ENCODE peak calls at places on chromosomes 5 and 9, in nine cellular contexts. Q is cardiac muscle cell, X is lower lobe of right lung, H is fibroblast of lung, W is Caco-2, Y is left lung, R is pancreas, J is IMR-90, P is WERI-Rb-1. C is an unnamed sample. For H3K27me3, the result is how much of the 10 kb centered on the place peaks cover.

GRCh38 chr9:121692606-121693505 is 41.4 kb downstream of the DAB2IP start:
- DNase-seq in Q (peak), X (no peak), H (no peak), W (peak), Y (peak), R (no peak), J (peak), P (peak), C (no peak)

GRCh38 chr5:59296317-59297264 is 596.9 kb downstream of the PDE4D start:
- DNase-seq in Q (no peak), X (no peak), H (peak), W (no peak), Y (no peak), R (no peak), J (peak), P (no peak), C (no peak)

GRCh38 chr5:122997294-122997693 is 39.2 kb downstream of the PPIC start:
- DNase-seq in Q (no peak), X (no peak), H (no peak), W (no peak), Y (no peak), R (no peak), J (no peak), P (no peak), C (no peak)

GRCh38 chr9:120708526-120709224 is 5.6 kb downstream of the MEGF9 start:
- DNase-seq in Q (no peak), X (no peak), H (peak), W (no peak), Y (no peak), R (no peak), J (peak), P (no peak), C (no peak)

GRCh38 chr5:40958811-40959210 is 49.5 kb downstream of the C7 start:
- DNase-seq in Q (no peak), X (no peak), H (peak), W (no peak), Y (no peak), R (no peak), J (no peak), P (no peak), C (no peak)

GRCh38 chr9:5947912-5948311 is 57.2 kb downstream of the MLANA start:
- DNase-seq in Q (peak), X (no peak), H (no peak), W (no peak), Y (no peak), R (no peak), J (no peak), P (no peak), C (no peak)

GRCh38 chr5:18314192-18314778 is 680.0 kb downstream of the TAF11L14 start:
- DNase-seq in Q (peak), X (no peak), H (peak), W (no peak), Y (no peak), R (no peak), J (peak), P (no peak), C (no peak)

GRCh38 chr9:105976257-105976656 is 281.9 kb downstream of the TMEM38B start:
- DNase-seq in Q (no peak), X (no peak), H (no peak), W (no peak), Y (no peak), R (no peak), J (no peak), P (peak), C (no peak)

GRCh38 chr5:134268919-134269318 is 43.0 kb upstream of the PPP2CA start:
- DNase-seq in Q (no peak), X (no peak), H (no peak), W (no peak), Y (no peak), R (no peak), J (no peak), P (no peak), C (no peak)

GRCh38 chr5:143913008-143913752 is 101.2 kb downstream of the HMHB1 start:
- DNase-seq in Q (no peak), X (no peak), H (peak), W (no peak), Y (no peak), R (no peak), J (peak), P (no peak), C (no peak)

GRCh38 chr5:59266410-59266809 is 627.1 kb downstream of the PDE4D start:
- DNase-seq in Q (no peak), X (no peak), H (no peak), W (peak), Y (no peak), R (no peak), J (no peak), P (no peak), C (no peak)

GRCh38 chr9:101311759-101312420 is 72.9 kb downstream of the BAAT start:
- DNase-seq in Q (peak), X (no peak), H (peak), W (no peak), Y (no peak), R (no peak), J (peak), P (peak), C (peak)

GRCh38 chr5:35316611-35317307 is 86.5 kb upstream of the PRLR start:
- DNase-seq in Q (no peak), X (no peak), H (no peak), W (no peak), Y (no peak), R (no peak), J (no peak), P (no peak), C (no peak)

GRCh38 chr5:61313960-61314681 is 17.9 kb upstream of the ZSWIM6 start:
- DNase-seq in Q (no peak), X (no peak), H (peak), W (no peak), Y (no peak), R (no peak), J (peak), P (no peak), C (peak)

GRCh38 chr9:72954431-72955420 is 1.9 kb upstream of the ALDH1A1 start:
- DNase-seq in Q (no peak), X (no peak), H (peak), W (no peak), Y (peak), R (no peak), J (no peak), P (no peak), C (no peak)

GRCh38 chr5:144004146-144004545 is 166.3 kb downstream of the YIPF5 start:
- DNase-seq in Q (no peak), X (no peak), H (peak), W (no peak), Y (no peak), R (no peak), J (peak), P (no peak), C (no peak)

GRCh38 chr9:116466289-116467012 is 220.7 kb upstream of the TRIM32 start:
- DNase-seq in Q (no peak), X (no peak), H (no peak), W (no peak), Y (no peak), R (peak), J (peak), P (no peak), C (no peak)

GRCh38 chr9:97529363-97530076 is 28.1 kb downstream of the TMOD1 start:
- DNase-seq in Q (peak), X (no peak), H (no peak), W (no peak), Y (no peak), R (no peak), J (peak), P (no peak), C (no peak)

GRCh38 chr9:92146610-92147009 is 31.4 kb upstream of the SPTLC1 start:
- DNase-seq in Q (no peak), X (no peak), H (peak), W (no peak), Y (no peak), R (no peak), J (peak), P (no peak), C (no peak)

GRCh38 chr5:154287136-154287535 is 96.6 kb downstream of the GALNT10 start:
- DNase-seq in Q (peak), X (peak), H (peak), W (peak), Y (no peak), R (peak), J (peak), P (no peak), C (peak)

GRCh38 chr5:28850320-28850921 is 1812.0 kb upstream of the CDH9 start:
- DNase-seq in Q (no peak), X (no peak), H (no peak), W (no peak), Y (no peak), R (no peak), J (no peak), P (no peak), C (no peak)

GRCh38 chr5:180873628-180874520 is 12.8 kb upstream of the ZFP62 start:
- DNase-seq in Q (no peak), X (no peak), H (no peak), W (no peak), Y (no peak), R (peak), J (peak), P (no peak), C (no peak)

GRCh38 chr5:180860273-180860886 is 696 bp downstream of the ZFP62 start:
- DNase-seq in Q (no peak), X (peak), H (peak), W (peak), Y (no peak), R (peak), J (no peak), P (peak), C (no peak)

GRCh38 chr5:152650413-152650812 is 245.3 kb upstream of the NMUR2 start:
- DNase-seq in Q (no peak), X (no peak), H (no peak), W (no peak), Y (no peak), R (no peak), J (no peak), P (no peak), C (no peak)

GRCh38 chr9:19479874-19480273 is 71.1 kb downstream of the ACER2 start:
- DNase-seq in Q (no peak), X (no peak), H (no peak), W (no peak), Y (no peak), R (no peak), J (no peak), P (no peak), C (no peak)

GRCh38 chr5:175887463-175887862 is 16.1 kb downstream of the CPLX2 start:
- DNase-seq in Q (no peak), X (no peak), H (no peak), W (no peak), Y (no peak), R (no peak), J (no peak), P (no peak), C (no peak)

GRCh38 chr9:36690769-36691168 is 118.1 kb downstream of the MELK start:
- DNase-seq in Q (no peak), X (no peak), H (no peak), W (no peak), Y (no peak), R (no peak), J (no peak), P (no peak), C (no peak)

GRCh38 chr9:130659699-130660248 is 4.6 kb upstream of the PRDM12 start:
- DNase-seq in Q (no peak), X (no peak), H (no peak), W (no peak), Y (peak), R (no peak), J (no peak), P (peak), C (no peak)

GRCh38 chr5:179805070-179805528 is 1.6 kb downstream of the MGAT4B start:
- DNase-seq in Q (no peak), X (no peak), H (no peak), W (no peak), Y (no peak), R (peak), J (no peak), P (no peak), C (no peak)

GRCh38 chr5:179802950-179803562 is 3.6 kb downstream of the MGAT4B start:
- DNase-seq in Q (no peak), X (no peak), H (no peak), W (no peak), Y (peak), R (no peak), J (no peak), P (no peak), C (no peak)

GRCh38 chr5:179805529-179806249 is 977 bp downstream of the MGAT4B start:
- DNase-seq in Q (peak), X (peak), H (peak), W (no peak), Y (no peak), R (peak), J (no peak), P (no peak), C (no peak)

GRCh38 chr5:179803651-179804598 is 2.7 kb downstream of the MGAT4B start:
- DNase-seq in Q (no peak), X (peak), H (no peak), W (no peak), Y (peak), R (peak), J (peak), P (no peak), C (no peak)

GRCh38 chr5:179804599-179804947 is 2.1 kb downstream of the MGAT4B start:
- DNase-seq in Q (no peak), X (no peak), H (no peak), W (no peak), Y (no peak), R (no peak), J (no peak), P (no peak), C (no peak)
- H3K4me3 ChIP-seq in Q (no peak), X (no peak), H (peak), W (peak), Y (no peak), R (no peak), J (no peak), P (no peak), C (peak)

GRCh38 chr9:77013186-77013931 is 6.1 kb upstream of the FOXB2 start:
- DNase-seq in Q (no peak), X (no peak), H (no peak), W (no peak), Y (no peak), R (no peak), J (no peak), P (no peak), C (no peak)
- H3K27me3 ChIP-seq in Q (half or more), X (half or more), H (half or more), W (under half), Y (half or more), R (under half), J (half or more), P (half or more), C (half or more)

DNA sequence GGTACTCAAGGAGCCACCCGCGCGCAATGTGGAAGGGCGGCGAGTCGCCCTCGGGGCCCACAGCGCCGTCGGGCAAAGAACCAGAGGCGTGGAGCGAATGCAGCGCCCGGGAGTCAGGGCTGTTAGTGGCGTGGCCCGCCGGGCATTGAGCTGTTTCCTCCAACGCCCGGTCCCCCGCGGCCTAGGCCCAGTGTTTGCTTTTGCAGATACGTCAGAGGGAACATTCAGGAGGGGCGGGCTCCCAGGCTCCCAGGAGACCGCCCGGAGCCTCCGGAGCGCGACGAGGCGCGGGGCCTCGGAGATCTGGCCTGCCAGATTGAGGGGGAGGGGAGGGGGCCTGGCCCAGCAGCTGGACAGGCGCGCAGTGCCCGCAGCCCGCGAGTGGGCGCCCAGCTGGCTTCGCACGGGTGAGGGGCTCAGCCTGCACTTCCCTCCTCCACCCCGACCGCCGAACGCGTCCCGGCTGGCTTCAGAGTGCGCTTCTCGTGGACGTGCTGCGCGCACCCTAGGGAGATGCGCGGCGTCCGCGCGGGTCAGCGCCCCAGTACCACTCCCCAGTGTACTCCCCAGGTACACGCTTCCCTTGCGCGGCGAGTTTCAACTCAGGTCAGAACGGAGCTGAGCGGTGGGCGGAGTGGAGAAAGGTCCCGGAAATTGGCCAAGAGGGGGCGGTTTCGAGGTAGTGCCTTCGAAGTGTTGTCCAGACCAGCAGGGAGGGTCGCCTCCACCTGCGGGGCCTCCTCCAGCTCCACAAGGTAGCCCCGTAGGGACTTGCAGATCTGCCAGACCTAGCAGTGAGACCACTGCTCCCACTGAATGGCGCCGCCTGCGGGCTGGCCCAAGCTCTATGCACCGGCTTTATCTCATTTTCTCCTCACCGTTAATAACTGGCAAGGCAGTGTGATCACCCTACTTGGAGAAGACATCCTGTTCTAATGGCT is 130.4 kb downstream of the TMEM174 start:
- DNase-seq in Q (peak), X (no peak), H (peak), W (no peak), Y (peak), R (no peak), J (no peak), P (peak), C (no peak)
- H3K4me3 ChIP-seq in Q (peak), X (no peak), H (no peak), W (peak), Y (no peak), R (peak), J (no peak), P (peak), C (no peak)

GRCh38 chr5:1010181-1010510 is 1.5 kb downstream of the NKD2 start:
- DNase-seq in Q (no peak), X (peak), H (no peak), W (peak), Y (no peak), R (no peak), J (no peak), P (peak), C (no peak)

GRCh38 chr5:1008451-1009358 is at the start of gene NKD2:
- DNase-seq in Q (peak), X (peak), H (no peak), W (peak), Y (peak), R (peak), J (no peak), P (peak), C (no peak)

GRCh38 chr5:1011226-1011631 is 2.6 kb downstream of the NKD2 start:
- DNase-seq in Q (peak), X (peak), H (no peak), W (peak), Y (peak), R (peak), J (no peak), P (peak), C (no peak)

GRCh38 chr5:1010641-1011046 is 2.0 kb downstream of the NKD2 start:
- DNase-seq in Q (no peak), X (peak), H (no peak), W (peak), Y (peak), R (no peak), J (no peak), P (peak), C (no peak)

DNA sequence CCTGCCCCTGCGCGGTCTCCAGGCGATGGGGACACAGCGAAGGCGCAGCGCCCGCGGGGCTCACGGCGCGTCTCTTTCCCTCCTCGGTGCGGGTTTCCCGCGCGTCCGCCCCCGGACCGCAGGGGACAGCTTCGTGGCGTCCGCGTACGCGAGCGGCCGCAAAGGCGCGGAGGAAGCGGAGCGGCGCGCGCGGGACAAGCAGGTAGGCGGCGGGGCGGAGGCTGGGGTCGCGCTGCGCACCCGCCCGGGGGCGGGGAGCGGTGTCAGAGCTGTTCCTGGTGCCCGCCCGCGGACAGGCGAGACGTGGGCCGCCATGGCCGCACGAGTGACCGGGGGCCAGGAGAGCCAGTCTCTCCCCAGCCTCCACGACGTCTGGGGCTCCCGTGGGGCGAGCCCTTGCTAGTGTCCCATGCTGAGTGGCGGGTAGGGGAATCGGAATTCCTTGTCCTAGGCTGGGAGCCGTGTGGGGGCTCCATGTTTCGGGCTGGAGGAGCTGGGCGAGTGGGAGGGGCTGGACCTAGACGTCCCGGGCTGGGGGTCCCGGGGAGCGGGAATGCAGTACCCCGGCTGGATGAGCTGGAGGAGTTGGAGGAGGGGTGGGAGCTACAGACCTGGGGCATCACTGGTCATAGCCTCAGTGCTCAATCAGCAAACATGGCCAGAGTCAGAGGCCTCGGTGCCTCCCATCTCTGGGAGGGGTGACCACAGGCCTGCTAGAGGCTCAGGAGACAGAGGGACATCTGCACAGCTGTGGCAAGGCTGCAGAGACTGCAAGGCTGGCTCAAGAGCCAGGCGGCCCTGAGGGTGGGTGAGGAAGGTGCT is 968 bp downstream of the NKD2 start:
- DNase-seq in Q (no peak), X (peak), H (no peak), W (peak), Y (peak), R (peak), J (no peak), P (peak), C (no peak)
- H3K27me3 ChIP-seq in Q (half or more), X (half or more), H (under half), W (under half), Y (half or more), R (under half), J (half or more), P (under half), C (under half)

GRCh38 chr9:29397148-29397547 is 1823.9 kb upstream of the C9orf72 start:
- DNase-seq in Q (no peak), X (no peak), H (no peak), W (no peak), Y (no peak), R (no peak), J (no peak), P (no peak), C (no peak)
- H3K4me3 ChIP-seq in Q (no peak), X (no peak), H (no peak), W (no peak), Y (no peak), R (no peak), J (no peak), P (no peak), C (no peak)

DNA sequence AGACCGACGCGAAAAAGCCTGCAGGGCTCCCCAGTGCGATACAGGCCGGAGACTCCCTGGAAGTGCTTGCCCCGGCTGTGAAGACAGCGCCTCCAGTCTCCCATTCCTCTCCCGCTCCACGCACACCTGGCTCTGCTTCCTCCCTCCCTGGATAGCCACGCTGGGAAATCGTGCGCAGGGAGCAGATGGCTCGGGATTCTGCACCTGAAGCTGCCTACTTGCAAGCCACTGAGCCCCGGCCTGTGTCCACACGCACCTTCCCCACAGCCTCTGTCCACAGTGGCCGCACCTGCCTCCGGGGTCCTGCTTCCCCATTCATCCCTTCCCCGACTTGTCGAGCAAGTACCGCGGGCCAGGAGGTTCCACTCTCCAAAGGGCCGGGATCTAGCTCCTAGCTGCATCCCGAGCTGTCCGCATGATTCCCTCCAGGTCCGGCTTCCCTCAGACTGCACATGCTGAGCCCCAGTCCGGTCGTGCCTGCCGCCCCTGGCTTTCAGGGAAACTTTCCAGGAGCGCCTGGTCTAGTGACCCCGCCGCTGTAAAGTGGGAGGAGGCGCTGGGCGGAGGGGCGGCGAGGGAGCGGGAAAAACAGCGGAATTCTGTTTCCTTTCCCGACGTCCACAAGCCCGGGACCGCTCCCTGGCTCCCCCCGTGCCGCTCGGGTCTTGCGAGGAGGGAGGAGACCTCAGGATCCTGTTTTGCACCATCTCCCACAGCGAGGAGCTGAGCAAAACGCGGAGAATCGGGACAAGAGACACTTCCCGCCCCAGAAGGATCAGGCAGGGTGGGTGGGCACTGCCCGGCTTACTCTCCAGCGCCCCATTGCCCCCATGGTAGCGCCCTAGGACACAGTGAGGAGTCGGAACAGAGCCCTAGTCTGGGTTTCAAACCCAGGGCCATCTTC is 2.0 kb downstream of the SEMA6A start:
- DNase-seq in Q (peak), X (peak), H (peak), W (peak), Y (peak), R (peak), J (no peak), P (peak), C (no peak)
- H3K27me3 ChIP-seq in Q (under half), X (half or more), H (under half), W (under half), Y (half or more), R (under half), J (under half), P (under half), C (half or more)